ENCODE peak calls at places on chromosomes 2 and 18, in seven cellular contexts. One of them, this sample, is unnamed.

GRCh38 chr2:112155331-112156151 is 17.4 kb downstream of the FBLN7 start:
- DNase-seq in adrenal gland: no peak
- DNase-seq in fibroblast of lung: no peak
- DNase-seq in CD4-positive, alpha-beta T cell: peak
- DNase-seq in cardiac muscle cell: no peak
- DNase-seq in left ventricle myocardium inferior: no peak
- DNase-seq in A549: no peak
- DNase-seq in this sample: no peak

GRCh38 chr2:200225943-200226342 is 80.5 kb upstream of the SPATS2L start:
- DNase-seq in adrenal gland: no peak
- DNase-seq in A549: no peak
- DNase-seq in cardiac muscle cell: peak
- DNase-seq in CD4-positive, alpha-beta T cell: no peak
- DNase-seq in left ventricle myocardium inferior: no peak
- DNase-seq in fibroblast of lung: no peak
- DNase-seq in this sample: no peak

GRCh38 chr2:105725388-105725787 is 19.3 kb upstream of the NCK2 start:
- DNase-seq in cardiac muscle cell: no peak
- DNase-seq in fibroblast of lung: no peak
- DNase-seq in adrenal gland: no peak
- DNase-seq in A549: no peak
- DNase-seq in left ventricle myocardium inferior: no peak
- DNase-seq in CD4-positive, alpha-beta T cell: no peak
- DNase-seq in this sample: no peak

GRCh38 chr2:169964740-169965139 is 137.5 kb downstream of the UBR3 start:
- DNase-seq in A549: no peak
- DNase-seq in CD4-positive, alpha-beta T cell: no peak
- DNase-seq in fibroblast of lung: peak
- DNase-seq in adrenal gland: no peak
- DNase-seq in cardiac muscle cell: no peak
- DNase-seq in left ventricle myocardium inferior: no peak
- DNase-seq in this sample: peak

GRCh38 chr2:73255007-73255644 is 21.0 kb downstream of the CCT7 start:
- DNase-seq in CD4-positive, alpha-beta T cell: no peak
- DNase-seq in fibroblast of lung: no peak
- DNase-seq in adrenal gland: no peak
- DNase-seq in A549: no peak
- DNase-seq in cardiac muscle cell: no peak
- DNase-seq in left ventricle myocardium inferior: no peak
- DNase-seq in this sample: no peak

GRCh38 chr2:64228126-64228678 is 84.0 kb upstream of the PELI1 start:
- DNase-seq in A549: peak
- DNase-seq in cardiac muscle cell: peak
- DNase-seq in fibroblast of lung: peak
- DNase-seq in CD4-positive, alpha-beta T cell: peak
- DNase-seq in left ventricle myocardium inferior: peak
- DNase-seq in adrenal gland: peak
- DNase-seq in this sample: peak

GRCh38 chr2:239159476-239159911 is 241.3 kb downstream of the HDAC4 start:
- DNase-seq in left ventricle myocardium inferior: peak
- DNase-seq in fibroblast of lung: no peak
- DNase-seq in A549: no peak
- DNase-seq in CD4-positive, alpha-beta T cell: no peak
- DNase-seq in cardiac muscle cell: no peak
- DNase-seq in adrenal gland: peak
- DNase-seq in this sample: no peak

GRCh38 chr2:218985325-218986091 is 524 bp upstream of the FEV start:
- DNase-seq in adrenal gland: no peak
- DNase-seq in cardiac muscle cell: no peak
- DNase-seq in left ventricle myocardium inferior: no peak
- DNase-seq in fibroblast of lung: no peak
- DNase-seq in A549: no peak
- DNase-seq in CD4-positive, alpha-beta T cell: no peak
- DNase-seq in this sample: no peak

GRCh38 chr2:69453475-69454129 is 16.4 kb upstream of the NFU1 start:
- DNase-seq in A549: no peak
- DNase-seq in fibroblast of lung: no peak
- DNase-seq in left ventricle myocardium inferior: no peak
- DNase-seq in adrenal gland: no peak
- DNase-seq in cardiac muscle cell: no peak
- DNase-seq in CD4-positive, alpha-beta T cell: no peak
- DNase-seq in this sample: no peak

GRCh38 chr18:32661486-32662299 is 111.1 kb downstream of the KLHL14 start:
- DNase-seq in fibroblast of lung: peak
- DNase-seq in adrenal gland: no peak
- DNase-seq in A549: peak
- DNase-seq in cardiac muscle cell: no peak
- DNase-seq in left ventricle myocardium inferior: no peak
- DNase-seq in CD4-positive, alpha-beta T cell: no peak
- DNase-seq in this sample: no peak

GRCh38 chr2:240820607-240821428 is 799 bp upstream of the KIF1A start:
- DNase-seq in A549: peak
- DNase-seq in CD4-positive, alpha-beta T cell: no peak
- DNase-seq in left ventricle myocardium inferior: peak
- DNase-seq in adrenal gland: no peak
- DNase-seq in fibroblast of lung: no peak
- DNase-seq in cardiac muscle cell: no peak
- DNase-seq in this sample: no peak

GRCh38 chr2:240821429-240821778 is 1.4 kb upstream of the KIF1A start:
- DNase-seq in adrenal gland: no peak
- DNase-seq in left ventricle myocardium inferior: no peak
- DNase-seq in CD4-positive, alpha-beta T cell: no peak
- DNase-seq in cardiac muscle cell: no peak
- DNase-seq in A549: no peak
- DNase-seq in fibroblast of lung: no peak
- DNase-seq in this sample: no peak

GRCh38 chr2:240820014-240820606 is at the start of gene KIF1A:
- DNase-seq in CD4-positive, alpha-beta T cell: no peak
- DNase-seq in A549: no peak
- DNase-seq in cardiac muscle cell: no peak
- DNase-seq in left ventricle myocardium inferior: peak
- DNase-seq in fibroblast of lung: no peak
- DNase-seq in adrenal gland: peak
- DNase-seq in this sample: peak

GRCh38 chr2:240823449-240824336 is 3.7 kb upstream of the KIF1A start:
- DNase-seq in adrenal gland: no peak
- DNase-seq in A549: no peak
- DNase-seq in CD4-positive, alpha-beta T cell: no peak
- DNase-seq in cardiac muscle cell: no peak
- DNase-seq in left ventricle myocardium inferior: no peak
- DNase-seq in fibroblast of lung: no peak
- DNase-seq in this sample: no peak

GRCh38 chr2:240822280-240822847 is 2.3 kb upstream of the KIF1A start:
- DNase-seq in CD4-positive, alpha-beta T cell: no peak
- DNase-seq in adrenal gland: no peak
- DNase-seq in cardiac muscle cell: no peak
- DNase-seq in A549: no peak
- DNase-seq in fibroblast of lung: no peak
- DNase-seq in left ventricle myocardium inferior: no peak
- DNase-seq in this sample: no peak
- H3K27ac ChIP-seq in CD4-positive, alpha-beta T cell: no peak
- H3K27ac ChIP-seq in adrenal gland: no peak
- H3K27ac ChIP-seq in cardiac muscle cell: no peak
- H3K27ac ChIP-seq in A549: no peak
- H3K27ac ChIP-seq in fibroblast of lung: no peak
- H3K27ac ChIP-seq in left ventricle myocardium inferior: no peak
- H3K27ac ChIP-seq in this sample: no peak

DNA sequence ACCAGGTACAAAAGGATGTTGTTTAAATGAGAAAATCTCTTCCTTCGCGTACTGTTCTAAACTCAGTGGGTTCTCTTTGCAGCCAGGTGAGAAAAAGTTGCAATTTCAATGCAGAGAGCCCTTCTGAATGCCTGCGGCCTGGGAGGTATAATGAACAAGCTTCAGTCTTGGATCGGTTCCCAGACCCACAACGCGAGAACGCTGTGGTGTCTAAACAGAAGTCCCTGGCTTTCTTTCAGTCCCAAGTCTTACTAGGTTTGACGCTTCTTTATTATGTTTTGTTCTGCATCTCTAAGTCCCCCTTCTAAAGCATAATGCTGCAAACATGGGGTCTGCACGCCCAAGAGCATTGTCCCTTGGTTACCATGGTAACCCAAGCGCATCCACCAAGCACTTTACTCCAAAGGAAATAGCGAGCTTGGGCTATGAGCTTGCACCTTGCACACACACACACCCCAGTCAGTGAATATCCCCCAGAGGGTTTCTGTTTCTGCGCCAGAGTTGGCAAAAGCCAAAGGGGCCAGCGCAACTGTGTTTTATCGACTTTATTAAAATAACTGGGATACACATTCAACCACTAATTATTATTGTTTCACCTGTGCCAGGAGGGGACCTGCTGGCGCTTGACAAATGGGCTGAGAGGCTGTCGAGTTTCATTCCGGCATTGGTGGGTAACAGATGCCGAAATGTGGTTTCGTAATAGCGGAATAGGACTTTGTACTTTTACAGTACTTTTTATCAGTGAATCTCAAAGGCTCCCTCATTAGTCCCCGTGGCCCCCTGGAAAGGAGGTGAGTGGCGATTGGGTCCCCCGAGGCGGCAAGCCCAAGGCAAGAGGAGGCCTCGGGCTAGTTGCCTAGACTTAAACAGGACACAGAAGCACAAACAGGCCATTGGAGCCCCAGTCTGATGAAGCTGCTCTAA is 193.6 kb downstream of the INO80D start:
- DNase-seq in fibroblast of lung: peak
- DNase-seq in left ventricle myocardium inferior: no peak
- DNase-seq in A549: no peak
- DNase-seq in CD4-positive, alpha-beta T cell: no peak
- DNase-seq in cardiac muscle cell: peak
- DNase-seq in adrenal gland: no peak
- DNase-seq in this sample: peak
- H3K27ac ChIP-seq in fibroblast of lung: no peak
- H3K27ac ChIP-seq in left ventricle myocardium inferior: no peak
- H3K27ac ChIP-seq in A549: no peak
- H3K27ac ChIP-seq in CD4-positive, alpha-beta T cell: no peak
- H3K27ac ChIP-seq in cardiac muscle cell: no peak
- H3K27ac ChIP-seq in adrenal gland: no peak
- H3K27ac ChIP-seq in this sample: no peak

GRCh38 chr2:120779781-120780283 is 44.2 kb downstream of the GLI2 start:
- DNase-seq in fibroblast of lung: peak
- DNase-seq in adrenal gland: no peak
- DNase-seq in cardiac muscle cell: peak
- DNase-seq in CD4-positive, alpha-beta T cell: no peak
- DNase-seq in A549: peak
- DNase-seq in left ventricle myocardium inferior: no peak
- DNase-seq in this sample: no peak
- H3K27ac ChIP-seq in fibroblast of lung: no peak
- H3K27ac ChIP-seq in adrenal gland: no peak
- H3K27ac ChIP-seq in cardiac muscle cell: no peak
- H3K27ac ChIP-seq in CD4-positive, alpha-beta T cell: no peak
- H3K27ac ChIP-seq in A549: no peak
- H3K27ac ChIP-seq in left ventricle myocardium inferior: no peak
- H3K27ac ChIP-seq in this sample: no peak

DNA sequence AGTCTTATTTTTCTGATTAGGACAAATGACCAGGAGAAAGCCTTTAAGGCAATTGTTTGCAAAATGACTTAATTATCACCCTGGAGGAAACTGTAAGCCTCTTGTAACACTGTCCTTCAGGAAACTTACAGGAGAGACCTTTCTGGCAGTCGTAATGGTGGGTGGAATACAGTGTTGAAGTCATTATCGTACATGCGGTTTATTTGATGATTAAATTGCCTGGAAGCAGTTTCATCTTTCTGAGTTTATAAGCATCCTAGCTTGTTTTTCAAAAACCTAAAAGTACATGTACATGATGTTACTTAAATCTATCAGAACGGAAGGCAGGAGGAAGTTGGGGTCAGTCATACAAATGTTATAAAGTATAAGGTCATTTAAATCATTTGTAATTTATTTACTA is 86.2 kb upstream of the RAB27B start:
- DNase-seq in A549: no peak
- DNase-seq in CD4-positive, alpha-beta T cell: no peak
- DNase-seq in left ventricle myocardium inferior: no peak
- DNase-seq in cardiac muscle cell: peak
- DNase-seq in adrenal gland: no peak
- DNase-seq in fibroblast of lung: peak
- DNase-seq in this sample: no peak
- H3K27ac ChIP-seq in A549: no peak
- H3K27ac ChIP-seq in CD4-positive, alpha-beta T cell: no peak
- H3K27ac ChIP-seq in left ventricle myocardium inferior: no peak
- H3K27ac ChIP-seq in cardiac muscle cell: no peak
- H3K27ac ChIP-seq in adrenal gland: no peak
- H3K27ac ChIP-seq in fibroblast of lung: no peak
- H3K27ac ChIP-seq in this sample: no peak

This sample was measured in prostate gland.